ENCODE peak calls at places on chromosomes 2 and 18, in eight cellular contexts. J, H, U, B, W, Z, D and K are unnamed samples.

GRCh38 chr18:62715829-62716678 is 713 bp downstream of the PHLPP1 start:
- DNase-seq in B (peak), J (peak), H (peak), D (peak), W (no peak), Z (peak), U (peak), K (peak)

GRCh38 chr2:135701442-135701841 is 40.2 kb upstream of the UBXN4 start:
- DNase-seq in U (peak), B (peak), D (no peak), W (no peak), H (no peak), J (no peak), Z (peak), K (no peak)

GRCh38 chr2:206863196-206863595 is 76.1 kb upstream of the CPO start:
- DNase-seq in D (no peak), B (no peak), Z (no peak), W (no peak), H (no peak), J (no peak), U (no peak), K (no peak)

GRCh38 chr18:43578636-43579203 is 301.4 kb upstream of the SYT4 start:
- DNase-seq in Z (no peak), D (no peak), B (no peak), W (no peak), J (no peak), H (no peak), U (no peak), K (no peak)

GRCh38 chr2:134739879-134740301 is 21.1 kb upstream of the TMEM163 start:
- DNase-seq in H (no peak), J (no peak), B (peak), W (peak), D (no peak), U (peak), Z (peak), K (no peak)

GRCh38 chr2:97728091-97728596 is 14.8 kb downstream of the ZAP70 start:
- DNase-seq in D (no peak), U (no peak), Z (peak), J (no peak), B (no peak), H (peak), W (peak), K (no peak)

GRCh38 chr2:43846140-43846793 is 7.5 kb downstream of the ABCG8 start:
- DNase-seq in B (no peak), Z (no peak), D (no peak), J (no peak), U (no peak), H (no peak), W (no peak), K (no peak)

GRCh38 chr2:120235681-120236080 is 12.5 kb upstream of the TMEM185B start:
- DNase-seq in U (no peak), D (no peak), B (no peak), W (no peak), Z (no peak), J (no peak), H (no peak), K (no peak)

GRCh38 chr2:950627-950992 is at the start of gene SNTG2:
- DNase-seq in J (peak), W (no peak), Z (no peak), H (no peak), U (no peak), B (no peak), D (no peak), K (no peak)

GRCh38 chr2:105179469-105180372 is 61.8 kb upstream of the GPR45 start:
- DNase-seq in J (no peak), D (peak), U (peak), B (peak), W (peak), Z (peak), H (peak), K (no peak)

GRCh38 chr2:189024861-189025618 is 50.9 kb downstream of the COL3A1 start:
- DNase-seq in D (peak), Z (peak), J (no peak), W (no peak), B (peak), H (no peak), U (no peak), K (peak)

GRCh38 chr18:68699043-68699442 is 15.9 kb downstream of the TMX3 start:
- DNase-seq in Z (peak), J (no peak), U (no peak), B (peak), H (no peak), W (no peak), D (no peak), K (no peak)

GRCh38 chr2:3001595-3002184 is 375.9 kb downstream of the EIPR1 start:
- DNase-seq in D (peak), U (no peak), B (no peak), J (no peak), W (peak), H (no peak), Z (no peak), K (peak)

GRCh38 chr18:31634331-31634713 is 42.6 kb downstream of the TTR start:
- DNase-seq in Z (no peak), W (no peak), U (no peak), B (no peak), D (no peak), J (no peak), H (no peak), K (no peak)

GRCh38 chr2:69667805-69668382 is 24.4 kb upstream of the AAK1 start:
- DNase-seq in J (no peak), U (peak), Z (peak), H (no peak), D (peak), B (peak), W (no peak), K (no peak)

GRCh38 chr2:217797661-217798069 is 205.1 kb downstream of the TNS1 start:
- DNase-seq in J (no peak), W (no peak), Z (peak), H (no peak), D (peak), U (peak), B (no peak), K (no peak)

GRCh38 chr2:232117413-232117812 is 155.9 kb downstream of the DIS3L2 start:
- DNase-seq in H (no peak), W (no peak), Z (no peak), J (no peak), B (no peak), U (no peak), D (no peak), K (no peak)

GRCh38 chr2:190537765-190538164 is 3.2 kb upstream of the NEMP2 start:
- DNase-seq in J (no peak), H (no peak), B (peak), Z (peak), D (peak), W (no peak), U (peak), K (peak)

GRCh38 chr2:200127852-200128251 is 172.5 kb downstream of the MAIP1 start:
- DNase-seq in H (no peak), Z (no peak), U (no peak), D (no peak), J (no peak), B (no peak), W (no peak), K (no peak)

GRCh38 chr2:73008261-73009159 is 63.0 kb downstream of the SFXN5 start:
- DNase-seq in B (no peak), Z (no peak), D (no peak), W (no peak), J (no peak), U (no peak), H (no peak), K (no peak)

GRCh38 chr2:160087854-160088745 is 25.7 kb upstream of the PLA2R1 start:
- DNase-seq in W (peak), Z (peak), U (peak), J (no peak), B (peak), D (peak), H (no peak), K (no peak)

GRCh38 chr2:23023722-23024121 is 361.3 kb upstream of the KLHL29 start:
- DNase-seq in U (no peak), H (no peak), B (no peak), Z (no peak), D (no peak), W (no peak), J (no peak), K (no peak)

GRCh38 chr2:11872247-11872947 is 126.0 kb downstream of the LPIN1 start:
- DNase-seq in J (no peak), B (no peak), U (peak), W (peak), Z (peak), H (no peak), D (peak), K (no peak)

GRCh38 chr2:238108423-238109201 is 8.5 kb downstream of the ESPNL start:
- DNase-seq in B (no peak), W (no peak), U (no peak), D (no peak), J (no peak), H (no peak), Z (no peak), K (no peak)

GRCh38 chr18:59988098-59988706 is 88.4 kb downstream of the PMAIP1 start:
- DNase-seq in J (peak), W (peak), Z (peak), H (peak), B (peak), D (peak), U (peak), K (peak)

GRCh38 chr2:29314816-29315571 is 199.8 kb downstream of the CLIP4 start:
- DNase-seq in B (no peak), J (peak), W (peak), H (peak), D (no peak), U (peak), Z (peak), K (peak)